ENCODE peak calls at places on chromosomes 11 and 22, in five cellular contexts. A is IMR-90, J is mesenchymal stem cell, C is mesendoderm, R is endothelial cell of umbilical vein. D is an unnamed sample.

GRCh38 chr11:72430743-72431570 is 3.4 kb downstream of the CLPB start:
- DNase-seq in A (peak; percentile 59), J (peak; percentile 66), C (peak; percentile 69), R (peak; percentile 52), D (peak; percentile 76)

GRCh38 chr11:109405671-109406070 is 16.3 kb upstream of the C11orf87 start:
- DNase-seq in A (peak; percentile 73), J (no peak), C (no peak), R (no peak), D (no peak)

GRCh38 chr11:47980907-47981621 is 705 bp downstream of the PTPRJ start:
- DNase-seq in A (peak; percentile 40), J (peak; percentile 59), C (peak; percentile 74), R (peak; percentile 45), D (peak; percentile 84)

GRCh38 chr22:25942126-25942988 is 200.4 kb downstream of the MYO18B start:
- DNase-seq in A (no peak), J (no peak), C (no peak), R (no peak), D (no peak)

GRCh38 chr11:10511046-10511711 is 29.8 kb downstream of the RNF141 start:
- DNase-seq in A (no peak), J (no peak), C (peak; percentile 73), R (no peak), D (no peak)

GRCh38 chr11:22920939-22921565 is 60.8 kb upstream of the CCDC179 start:
- DNase-seq in A (peak; percentile 76), J (peak; percentile 69), C (peak; percentile 88), R (peak; percentile 65), D (no peak)

GRCh38 chr22:20558534-20558933 is 51.1 kb downstream of the MED15 start:
- DNase-seq in A (no peak), J (no peak), C (no peak), R (no peak), D (no peak)

GRCh38 chr22:29750029-29750428 is 16.8 kb downstream of the ZMAT5 start:
- DNase-seq in A (no peak), J (no peak), C (no peak), R (no peak), D (no peak)

GRCh38 chr11:113873241-113873626 is 2.1 kb downstream of the USP28 start:
- DNase-seq in A (peak; percentile 32), J (peak; percentile 32), C (peak; percentile 88), R (peak; percentile 21), D (no peak)

GRCh38 chr11:33723238-33723881 is 12.9 kb downstream of the CD59 start:
- DNase-seq in A (peak; percentile 96), J (peak; percentile 94), C (peak; percentile 92), R (peak; percentile 91), D (no peak)

GRCh38 chr22:24424901-24425775 is 2.3 kb upstream of the ADORA2A start:
- DNase-seq in A (no peak), J (no peak), C (no peak), R (no peak), D (peak; percentile 76)

GRCh38 chr11:113519989-113520613 is 44.9 kb upstream of the DRD2 start:
- DNase-seq in A (no peak), J (no peak), C (no peak), R (no peak), D (no peak)

GRCh38 chr22:41341990-41342389 is 39.8 kb upstream of the TEF start:
- DNase-seq in A (peak; percentile 36), J (peak; percentile 47), C (no peak), R (no peak), D (no peak)

GRCh38 chr11:44778200-44779100 is 51.7 kb downstream of the TSPAN18 start:
- DNase-seq in A (no peak), J (no peak), C (peak; percentile 51), R (no peak), D (no peak)

GRCh38 chr11:117458275-117459120 is 130.8 kb downstream of the CEP164 start:
- DNase-seq in A (no peak), J (no peak), C (no peak), R (no peak), D (no peak)

GRCh38 chr11:72352859-72353551 is 81.3 kb downstream of the CLPB start:
- DNase-seq in A (peak; percentile 85), J (peak; percentile 65), C (peak; percentile 92), R (no peak), D (no peak)

GRCh38 chr11:16925495-16926065 is 88.6 kb downstream of the PLEKHA7 start:
- DNase-seq in A (no peak), J (peak; percentile 36), C (peak; percentile 91), R (peak; percentile 46), D (peak; percentile 84)

GRCh38 chr11:61956191-61957027 is 6.3 kb downstream of the BEST1 start:
- DNase-seq in A (no peak), J (no peak), C (no peak), R (no peak), D (no peak)

GRCh38 chr11:61952882-61953281 is 2.7 kb downstream of the BEST1 start:
- DNase-seq in A (no peak), J (no peak), C (no peak), R (no peak), D (no peak)

GRCh38 chr11:61955031-61955415 is 4.9 kb downstream of the BEST1 start:
- DNase-seq in A (peak; percentile 87), J (peak; percentile 95), C (peak; percentile 89), R (no peak), D (peak; percentile 90)

GRCh38 chr11:61955416-61956135 is 5.4 kb downstream of the BEST1 start:
- DNase-seq in A (no peak), J (peak; percentile 35), C (peak; percentile 78), R (peak; percentile 9), D (peak; percentile 85)

DNA sequence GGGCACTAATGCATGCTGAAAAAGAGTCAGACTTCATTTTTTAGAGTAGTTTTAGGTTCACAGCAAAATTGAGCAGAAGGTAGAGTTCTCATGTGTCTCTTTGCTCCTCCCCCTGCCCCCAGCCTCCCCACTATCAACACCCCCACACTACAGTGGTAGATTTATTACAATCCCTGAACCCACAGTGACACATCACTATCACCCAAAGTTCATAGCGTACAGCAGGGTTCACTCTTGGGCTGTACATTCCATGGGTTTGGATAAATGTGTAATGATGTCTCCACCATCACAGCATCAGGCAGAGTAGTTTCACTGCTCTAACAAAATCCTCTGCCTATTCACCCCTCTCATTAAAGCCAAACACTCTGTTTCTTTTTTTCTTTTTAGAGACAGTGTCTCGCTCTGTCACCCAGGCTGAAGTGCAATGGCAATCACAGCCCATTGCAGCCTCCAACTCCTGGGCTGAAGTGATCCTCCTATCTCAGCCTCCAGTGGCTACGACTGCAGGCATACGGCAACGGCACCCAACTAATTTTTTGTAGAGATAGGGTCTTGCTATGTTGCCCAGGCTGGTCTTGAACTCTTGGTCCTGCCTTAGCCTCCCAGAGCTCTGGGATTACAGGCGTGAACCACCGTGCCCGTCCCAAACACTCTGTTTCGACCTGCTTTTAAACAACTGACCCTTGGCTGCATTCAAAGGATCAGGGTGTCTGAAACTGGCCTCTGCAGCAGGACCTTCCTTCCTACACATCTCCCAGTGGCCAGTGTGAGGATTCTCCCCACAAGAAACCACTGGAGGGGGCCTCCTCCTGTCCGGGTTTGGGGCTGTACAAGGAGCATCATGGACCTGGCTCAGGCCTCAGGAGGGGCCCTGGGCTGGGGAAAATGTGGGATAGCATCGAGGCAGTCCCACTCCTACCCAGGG is 4.2 kb downstream of the BEST1 start:
- DNase-seq in A (no peak), J (no peak), C (no peak), R (no peak), D (no peak)
- H3K4me3 ChIP-seq in A (no peak overlapping the region), J (no peak overlapping the region), C (no peak overlapping the region), R (no peak overlapping the region), D (no peak overlapping the region)

DNA sequence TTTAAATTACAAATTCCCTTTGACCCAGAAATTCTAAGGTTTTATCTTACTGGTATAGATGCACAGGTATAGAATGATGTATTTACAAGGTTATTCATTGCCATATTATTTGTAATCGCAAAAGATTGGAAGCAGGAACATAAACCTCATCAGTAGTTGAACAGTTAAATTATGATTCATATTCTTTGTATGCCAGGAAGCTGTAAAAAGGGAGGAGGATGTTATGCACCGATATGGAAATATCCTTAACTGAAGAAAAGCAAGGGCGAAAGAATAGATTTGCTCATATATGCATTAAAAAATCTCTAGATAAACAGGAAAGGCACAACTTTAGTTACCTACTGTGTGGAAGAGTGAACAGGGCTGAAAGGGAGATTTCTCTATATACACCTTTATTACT is 36.7 kb downstream of the PPFIA1 start:
- DNase-seq in A (no peak), J (no peak), C (no peak), R (peak; percentile 84), D (no peak)
- H3K27ac ChIP-seq in A (no peak overlapping the region), J (peak overlapping the region; percentile 52), C (no peak overlapping the region), R (peak overlapping the region; percentile 75), D (no peak overlapping the region)

GRCh38 chr11:130550160-130550559 is 101.7 kb downstream of the ADAMTS15 start:
- DNase-seq in A (no peak), J (no peak), C (no peak), R (no peak), D (no peak)

GRCh38 chr11:130550984-130551383 is 102.5 kb downstream of the ADAMTS15 start:
- DNase-seq in A (no peak), J (no peak), C (no peak), R (no peak), D (no peak)

GRCh38 chr11:130547761-130548490 is 99.5 kb downstream of the ADAMTS15 start:
- DNase-seq in A (no peak), J (no peak), C (no peak), R (no peak), D (no peak)

GRCh38 chr11:130548491-130548833 is 100.0 kb downstream of the ADAMTS15 start:
- DNase-seq in A (peak; percentile 18), J (no peak), C (no peak), R (no peak), D (no peak)

DNA sequence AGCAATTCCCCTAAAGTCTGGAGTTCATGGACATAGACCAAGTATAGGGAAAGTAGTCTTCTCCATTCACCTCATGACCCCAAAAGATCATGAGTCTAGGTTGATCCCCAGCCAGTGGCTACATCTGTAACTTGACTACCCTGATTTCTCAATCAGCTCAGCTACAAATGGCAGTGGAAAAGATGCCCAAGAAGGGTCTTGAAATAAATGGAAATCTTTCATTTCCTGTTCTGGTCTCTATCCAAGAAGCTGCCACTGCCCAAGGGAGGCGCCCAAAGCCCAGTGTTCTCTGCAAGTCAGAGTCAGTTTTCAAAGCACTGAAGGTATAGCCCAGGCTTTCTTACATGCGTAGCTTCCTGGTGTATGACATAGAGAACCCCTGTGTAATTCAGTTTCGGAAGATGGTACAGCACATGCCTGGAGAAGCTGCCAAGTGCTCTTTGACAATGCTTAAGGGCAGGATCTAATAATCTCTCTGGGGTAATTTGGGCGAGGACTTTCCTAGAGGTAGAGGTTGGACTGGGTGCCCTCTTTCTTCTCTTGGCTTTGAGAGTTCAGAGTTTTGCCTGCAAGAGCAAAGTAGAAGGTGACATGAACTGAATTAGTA is 101.1 kb downstream of the ADAMTS15 start:
- DNase-seq in A (no peak), J (no peak), C (peak; percentile 48), R (no peak), D (no peak)
- H3K9ac ChIP-seq in A (no peak overlapping the region), J (no peak overlapping the region), C (no peak overlapping the region), R (no peak overlapping the region), D (no peak overlapping the region)

GRCh38 chr22:38843201-38843715 is 570 bp downstream of the NPTXR start:
- DNase-seq in A (peak; percentile 81), J (peak; percentile 80), C (peak; percentile 85), R (peak; percentile 64), D (no peak)
- H3K4me3 ChIP-seq in A (peak overlapping the region; percentile 41), J (peak overlapping the region; percentile 50), C (no peak overlapping the region), R (no peak overlapping the region), D (no peak overlapping the region)

DNA sequence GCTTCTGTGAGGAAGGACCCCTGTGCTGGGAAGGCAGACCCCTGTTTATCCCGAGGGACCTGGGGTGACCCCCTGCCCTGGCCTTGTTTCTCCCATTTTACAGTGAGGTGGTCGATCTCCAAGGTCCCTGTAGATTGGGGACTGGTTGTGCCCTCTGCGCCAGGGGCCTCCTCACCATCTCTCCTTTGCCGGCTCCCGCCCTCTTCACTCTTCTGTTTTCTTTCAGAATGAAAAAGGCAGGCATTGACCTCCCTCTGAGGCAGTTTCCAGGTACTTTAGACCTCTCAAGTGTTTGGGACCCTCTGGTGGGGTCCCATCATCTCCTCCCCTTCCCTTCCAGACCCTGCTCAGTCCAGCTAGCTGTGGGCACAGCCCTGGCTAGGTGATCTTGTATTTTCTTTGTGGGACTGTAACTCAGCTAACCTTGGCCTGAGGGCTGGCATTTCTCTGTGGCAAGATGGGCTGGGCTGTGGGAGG is 1.5 kb downstream of the SERPINH1 start:
- DNase-seq in A (no peak), J (no peak), C (no peak), R (peak; percentile 24), D (no peak)
- H3K27ac ChIP-seq in A (peak overlapping the region; percentile 96), J (peak overlapping the region; percentile 99), C (peak overlapping the region; percentile 95), R (peak overlapping the region; percentile 92), D (peak overlapping the region; percentile 100)